ENCODE peak calls at places on chromosomes 2 and 18, in five cellular contexts. One of them, this sample, is unnamed.

GRCh38 chr18:25223899-25224607 is 127.9 kb downstream of the ZNF521 start:
- DNase-seq in GM13977: no peak
- DNase-seq in GM03348: no peak
- DNase-seq in T follicular helper cell: no peak
- DNase-seq in esophagus squamous epithelium: no peak
- DNase-seq in this sample: no peak

GRCh38 chr2:24576617-24577016 is 85.6 kb downstream of the NCOA1 start:
- DNase-seq in GM13977: peak; percentile 25
- DNase-seq in GM03348: no peak
- DNase-seq in T follicular helper cell: no peak
- DNase-seq in esophagus squamous epithelium: no peak
- DNase-seq in this sample: no peak

GRCh38 chr2:36536776-36537175 is 61.2 kb downstream of the FEZ2 start:
- DNase-seq in GM13977: no peak
- DNase-seq in GM03348: no peak
- DNase-seq in T follicular helper cell: no peak
- DNase-seq in esophagus squamous epithelium: no peak
- DNase-seq in this sample: no peak

GRCh38 chr2:63078852-63079606 is 28.4 kb downstream of the OTX1 start:
- DNase-seq in GM13977: peak; percentile 38
- DNase-seq in GM03348: peak; percentile 24
- DNase-seq in T follicular helper cell: no peak
- DNase-seq in esophagus squamous epithelium: no peak
- DNase-seq in this sample: peak; percentile 76

GRCh38 chr2:10344105-10345066 is 41.7 kb downstream of the HPCAL1 start:
- DNase-seq in GM13977: no peak
- DNase-seq in GM03348: no peak
- DNase-seq in T follicular helper cell: no peak
- DNase-seq in esophagus squamous epithelium: no peak
- DNase-seq in this sample: no peak

GRCh38 chr2:105261061-105261460 is 19.5 kb downstream of the GPR45 start:
- DNase-seq in GM13977: no peak
- DNase-seq in GM03348: peak; percentile 93
- DNase-seq in T follicular helper cell: no peak
- DNase-seq in esophagus squamous epithelium: no peak
- DNase-seq in this sample: no peak

GRCh38 chr2:148982282-148982681 is 56.2 kb upstream of the LYPD6B start:
- DNase-seq in GM13977: no peak
- DNase-seq in GM03348: no peak
- DNase-seq in T follicular helper cell: no peak
- DNase-seq in esophagus squamous epithelium: no peak
- DNase-seq in this sample: no peak

GRCh38 chr18:47968006-47968676 is 37.7 kb upstream of the SMAD2 start:
- DNase-seq in GM13977: no peak
- DNase-seq in GM03348: no peak
- DNase-seq in T follicular helper cell: no peak
- DNase-seq in esophagus squamous epithelium: no peak
- DNase-seq in this sample: no peak

GRCh38 chr2:16948073-16948472 is 282.4 kb upstream of the CYRIA start:
- DNase-seq in GM13977: no peak
- DNase-seq in GM03348: no peak
- DNase-seq in T follicular helper cell: no peak
- DNase-seq in esophagus squamous epithelium: no peak
- DNase-seq in this sample: no peak

GRCh38 chr18:3451989-3452749 is 2.2 kb downstream of the TGIF1 start:
- DNase-seq in GM13977: no peak
- DNase-seq in GM03348: peak; percentile 48
- DNase-seq in T follicular helper cell: no peak
- DNase-seq in esophagus squamous epithelium: no peak
- DNase-seq in this sample: peak; percentile 60

GRCh38 chr2:238100049-238100820 is at the start of gene ESPNL:
- DNase-seq in GM13977: no peak
- DNase-seq in GM03348: no peak
- DNase-seq in T follicular helper cell: no peak
- DNase-seq in esophagus squamous epithelium: no peak
- DNase-seq in this sample: peak; percentile 12

This sample was measured in PC-3.